ENCODE peak calls at places on chromosomes 5 and 9, in nine cellular contexts. S is GM03348, N is NCI-H1092, W is transverse colon, K is ACHN, I is Caki2, C is Right ventricle myocardium superior, D is heart left ventricle, R is psoas muscle. B is an unnamed sample.

GRCh38 chr5:138351056-138351455 is 1.4 kb upstream of the KDM3B start:
- DNase-seq in I (peak), N (no peak), D (no peak), W (no peak), R (no peak), S (peak), K (no peak), C (no peak), B (no peak)

GRCh38 chr5:14143843-14144585 is 872 bp downstream of the TRIO start:
- DNase-seq in D (peak), S (peak), I (no peak), N (no peak), C (peak), K (no peak), W (peak), R (peak), B (peak)

GRCh38 chr9:38414040-38414723 is 10.1 kb downstream of the IGFBPL1 start:
- DNase-seq in R (no peak), I (no peak), S (no peak), K (no peak), C (no peak), N (no peak), W (no peak), D (no peak), B (no peak)

GRCh38 chr5:23208959-23209431 is 298.4 kb upstream of the PRDM9 start:
- DNase-seq in W (no peak), S (peak), I (peak), C (no peak), K (peak), R (no peak), N (peak), D (no peak), B (no peak)

GRCh38 chr5:98839469-98840383 is 66.3 kb downstream of the RGMB start:
- DNase-seq in S (peak), N (peak), D (no peak), W (no peak), R (no peak), K (no peak), C (no peak), I (no peak), B (peak)

GRCh38 chr5:180590543-180591248 is 603 bp downstream of the SCGB3A1 start:
- DNase-seq in S (peak), C (no peak), W (no peak), R (no peak), I (no peak), N (no peak), D (no peak), K (no peak), B (no peak)

GRCh38 chr9:135971892-135972291 is 10.7 kb upstream of the UBAC1 start:
- DNase-seq in K (peak), N (no peak), D (no peak), I (peak), S (no peak), R (no peak), C (peak), W (peak), B (peak)

GRCh38 chr5:78699565-78700143 is 51.1 kb upstream of the LHFPL2 start:
- DNase-seq in S (peak), R (peak), C (no peak), K (peak), W (peak), N (no peak), I (peak), D (no peak), B (no peak)

GRCh38 chr5:109410389-109411174 is 808 bp upstream of the PJA2 start:
- DNase-seq in K (peak), W (peak), N (peak), R (peak), I (peak), C (peak), D (peak), S (peak), B (peak)

GRCh38 chr5:9894571-9895304 is 264.6 kb upstream of the TAS2R1 start:
- DNase-seq in I (no peak), R (no peak), K (no peak), D (no peak), N (no peak), C (no peak), S (no peak), W (no peak), B (no peak)

GRCh38 chr5:123718238-123718637 is 206.3 kb downstream of the CSNK1G3 start:
- DNase-seq in C (no peak), R (no peak), D (no peak), N (no peak), S (no peak), K (no peak), I (no peak), W (no peak), B (no peak)

GRCh38 chr5:137564475-137564961 is 65.4 kb upstream of the SPOCK1 start:
- DNase-seq in N (no peak), K (no peak), C (no peak), S (peak), D (no peak), I (no peak), W (no peak), R (no peak), B (peak)

GRCh38 chr5:97006454-97006853 is 70.6 kb downstream of the LNPEP start:
- DNase-seq in R (no peak), W (no peak), N (no peak), S (no peak), K (no peak), D (no peak), C (no peak), I (no peak), B (no peak)

B was measured in thyroid gland.